ENCODE peak calls at places on chromosome 7, in eight cellular contexts. One of them, this sample, is unnamed.

GRCh38 chr7:116951366-116952292 is 1.7 kb upstream of the ST7 start:
- DNase-seq in small intestine: peak; percentile 97
- DNase-seq in GM04503: no peak
- DNase-seq in tibial artery: no peak
- DNase-seq in kidney tubule cell: no peak
- DNase-seq in fibroblast of the conjunctiva: no peak
- DNase-seq in stomach: no peak
- DNase-seq in NCI-H2081: no peak
- DNase-seq in this sample: no peak

GRCh38 chr7:23477962-23478866 is 7.9 kb upstream of the IGF2BP3 start:
- DNase-seq in small intestine: no peak
- DNase-seq in GM04503: no peak
- DNase-seq in tibial artery: no peak
- DNase-seq in kidney tubule cell: no peak
- DNase-seq in fibroblast of the conjunctiva: no peak
- DNase-seq in stomach: no peak
- DNase-seq in NCI-H2081: no peak
- DNase-seq in this sample: no peak

GRCh38 chr7:75842836-75843446 is 29.3 kb upstream of the CCL24 start:
- DNase-seq in small intestine: peak; percentile 13
- DNase-seq in GM04503: peak; percentile 67
- DNase-seq in tibial artery: peak; percentile 44
- DNase-seq in kidney tubule cell: no peak
- DNase-seq in fibroblast of the conjunctiva: peak; percentile 87
- DNase-seq in stomach: peak; percentile 30
- DNase-seq in NCI-H2081: no peak
- DNase-seq in this sample: no peak

GRCh38 chr7:91913612-91914011 is 27.1 kb upstream of the AKAP9 start:
- DNase-seq in small intestine: no peak
- DNase-seq in GM04503: peak; percentile 42
- DNase-seq in tibial artery: no peak
- DNase-seq in kidney tubule cell: no peak
- DNase-seq in fibroblast of the conjunctiva: no peak
- DNase-seq in stomach: no peak
- DNase-seq in NCI-H2081: no peak
- DNase-seq in this sample: no peak

GRCh38 chr7:66847879-66848810 is 72.9 kb upstream of the TMEM248 start:
- DNase-seq in small intestine: no peak
- DNase-seq in GM04503: no peak
- DNase-seq in tibial artery: no peak
- DNase-seq in kidney tubule cell: peak; percentile 60
- DNase-seq in fibroblast of the conjunctiva: peak; percentile 42
- DNase-seq in stomach: no peak
- DNase-seq in NCI-H2081: peak; percentile 48
- DNase-seq in this sample: no peak

GRCh38 chr7:85101347-85101746 is 85.5 kb downstream of the SEMA3D start:
- DNase-seq in small intestine: no peak
- DNase-seq in GM04503: no peak
- DNase-seq in tibial artery: no peak
- DNase-seq in kidney tubule cell: no peak
- DNase-seq in fibroblast of the conjunctiva: no peak
- DNase-seq in stomach: no peak
- DNase-seq in NCI-H2081: no peak
- DNase-seq in this sample: no peak

GRCh38 chr7:95095259-95096122 is 188.1 kb downstream of the PPP1R9A start:
- DNase-seq in small intestine: no peak
- DNase-seq in GM04503: no peak
- DNase-seq in tibial artery: no peak
- DNase-seq in kidney tubule cell: no peak
- DNase-seq in fibroblast of the conjunctiva: no peak
- DNase-seq in stomach: no peak
- DNase-seq in NCI-H2081: no peak
- DNase-seq in this sample: no peak

GRCh38 chr7:121480058-121480457 is 84.0 kb upstream of the FAM3C start:
- DNase-seq in small intestine: no peak
- DNase-seq in GM04503: no peak
- DNase-seq in tibial artery: no peak
- DNase-seq in kidney tubule cell: no peak
- DNase-seq in fibroblast of the conjunctiva: no peak
- DNase-seq in stomach: no peak
- DNase-seq in NCI-H2081: no peak
- DNase-seq in this sample: no peak

GRCh38 chr7:139722604-139723003 is 55.2 kb downstream of the HIPK2 start:
- DNase-seq in small intestine: no peak
- DNase-seq in GM04503: no peak
- DNase-seq in tibial artery: no peak
- DNase-seq in kidney tubule cell: no peak
- DNase-seq in fibroblast of the conjunctiva: no peak
- DNase-seq in stomach: no peak
- DNase-seq in NCI-H2081: no peak
- DNase-seq in this sample: no peak

GRCh38 chr7:84245831-84246230 is 51.2 kb upstream of the SEMA3A start:
- DNase-seq in small intestine: no peak
- DNase-seq in GM04503: no peak
- DNase-seq in tibial artery: peak; percentile 23
- DNase-seq in kidney tubule cell: no peak
- DNase-seq in fibroblast of the conjunctiva: no peak
- DNase-seq in stomach: peak; percentile 32
- DNase-seq in NCI-H2081: peak; percentile 33
- DNase-seq in this sample: no peak

GRCh38 chr7:12162420-12163113 is 48.5 kb upstream of the TMEM106B start:
- DNase-seq in small intestine: no peak
- DNase-seq in GM04503: peak; percentile 14
- DNase-seq in tibial artery: no peak
- DNase-seq in kidney tubule cell: peak; percentile 89
- DNase-seq in fibroblast of the conjunctiva: no peak
- DNase-seq in stomach: no peak
- DNase-seq in NCI-H2081: no peak
- DNase-seq in this sample: no peak

GRCh38 chr7:65722361-65722792 is 150.5 kb upstream of the VKORC1L1 start:
- DNase-seq in small intestine: peak; percentile 65
- DNase-seq in GM04503: no peak
- DNase-seq in tibial artery: no peak
- DNase-seq in kidney tubule cell: peak; percentile 65
- DNase-seq in fibroblast of the conjunctiva: no peak
- DNase-seq in stomach: peak; percentile 77
- DNase-seq in NCI-H2081: peak; percentile 91
- DNase-seq in this sample: peak; percentile 20

GRCh38 chr7:112068967-112069366 is 137.2 kb downstream of the DOCK4 start:
- DNase-seq in small intestine: no peak
- DNase-seq in GM04503: no peak
- DNase-seq in tibial artery: no peak
- DNase-seq in kidney tubule cell: no peak
- DNase-seq in fibroblast of the conjunctiva: no peak
- DNase-seq in stomach: no peak
- DNase-seq in NCI-H2081: no peak
- DNase-seq in this sample: no peak

GRCh38 chr7:143405671-143406352 is 2.8 kb downstream of the EPHA1 start:
- DNase-seq in small intestine: peak; percentile 85
- DNase-seq in GM04503: no peak
- DNase-seq in tibial artery: no peak
- DNase-seq in kidney tubule cell: no peak
- DNase-seq in fibroblast of the conjunctiva: no peak
- DNase-seq in stomach: no peak
- DNase-seq in NCI-H2081: peak; percentile 60
- DNase-seq in this sample: no peak

GRCh38 chr7:144857463-144857862 is 21.6 kb upstream of the TPK1 start:
- DNase-seq in small intestine: no peak
- DNase-seq in GM04503: no peak
- DNase-seq in tibial artery: no peak
- DNase-seq in kidney tubule cell: no peak
- DNase-seq in fibroblast of the conjunctiva: no peak
- DNase-seq in stomach: no peak
- DNase-seq in NCI-H2081: peak; percentile 38
- DNase-seq in this sample: no peak

GRCh38 chr7:46107610-46108217 is 186.6 kb upstream of the IGFBP3 start:
- DNase-seq in small intestine: no peak
- DNase-seq in GM04503: no peak
- DNase-seq in tibial artery: no peak
- DNase-seq in kidney tubule cell: no peak
- DNase-seq in fibroblast of the conjunctiva: no peak
- DNase-seq in stomach: no peak
- DNase-seq in NCI-H2081: no peak
- DNase-seq in this sample: no peak

GRCh38 chr7:2873686-2874551 is 29.8 kb upstream of the GNA12 start:
- DNase-seq in small intestine: no peak
- DNase-seq in GM04503: no peak
- DNase-seq in tibial artery: no peak
- DNase-seq in kidney tubule cell: peak; percentile 92
- DNase-seq in fibroblast of the conjunctiva: peak; percentile 77
- DNase-seq in stomach: no peak
- DNase-seq in NCI-H2081: no peak
- DNase-seq in this sample: no peak

GRCh38 chr7:131076032-131076431 is 251.6 kb upstream of the MKLN1 start:
- DNase-seq in small intestine: no peak
- DNase-seq in GM04503: peak; percentile 28
- DNase-seq in tibial artery: no peak
- DNase-seq in kidney tubule cell: peak; percentile 42
- DNase-seq in fibroblast of the conjunctiva: no peak
- DNase-seq in stomach: no peak
- DNase-seq in NCI-H2081: no peak
- DNase-seq in this sample: no peak

GRCh38 chr7:19210883-19211282 is 65.7 kb upstream of the FERD3L start:
- DNase-seq in small intestine: no peak
- DNase-seq in GM04503: no peak
- DNase-seq in tibial artery: no peak
- DNase-seq in kidney tubule cell: no peak
- DNase-seq in fibroblast of the conjunctiva: no peak
- DNase-seq in stomach: no peak
- DNase-seq in NCI-H2081: peak; percentile 38
- DNase-seq in this sample: no peak

This sample was measured in T-helper 2 cell.